ENCODE peak calls at places on chromosomes 4 and X, in six cellular contexts. W, E, I, U, V and R are unnamed samples.

GRCh38 chrX:29652484-29652883 is 562.9 kb upstream of the MAGEB2 start:
- DNase-seq in I (no peak), W (no peak), V (no peak), U (no peak), E (peak), R (peak)

GRCh38 chrX:114097866-114098265 is 486.0 kb upstream of the HTR2C start:
- DNase-seq in W (no peak), V (peak), U (no peak), E (no peak), I (no peak), R (no peak)

GRCh38 chrX:16610121-16610565 is 39.8 kb upstream of the S100G start:
- DNase-seq in U (no peak), V (no peak), W (no peak), I (no peak), E (peak), R (peak)

GRCh38 chr4:55819634-55820033 is at the start of gene EXOC1L:
- DNase-seq in V (no peak), I (peak), U (peak), W (peak), E (no peak), R (peak)

GRCh38 chr4:80229590-80229989 is 32.3 kb downstream of the PRDM8 start:
- DNase-seq in V (no peak), E (no peak), U (no peak), W (no peak), I (no peak), R (no peak)

GRCh38 chr4:159735281-159736207 is 632.7 kb downstream of the RAPGEF2 start:
- DNase-seq in E (no peak), W (peak), V (no peak), I (no peak), U (no peak), R (no peak)

GRCh38 chrX:24563291-24564010 is 83.7 kb downstream of the PCYT1B start:
- DNase-seq in E (no peak), I (no peak), V (no peak), W (no peak), U (no peak), R (no peak)

GRCh38 chr4:4574792-4575191 is 32.9 kb upstream of the STX18 start:
- DNase-seq in W (peak), V (no peak), I (peak), U (no peak), E (peak), R (peak)

GRCh38 chrX:41178201-41178600 is 93.0 kb downstream of the USP9X start:
- DNase-seq in I (no peak), E (no peak), V (no peak), U (no peak), W (no peak), R (no peak)

GRCh38 chr4:133148690-133149363 is at the start of gene PCDH10:
- DNase-seq in V (peak), W (peak), I (peak), E (peak), U (peak), R (peak)
- H3K9ac ChIP-seq in V (peak), W (no peak), I (peak), E (no peak), U (peak), R (peak)

GRCh38 chr4:119897260-119897659 is 169.4 kb downstream of the MAD2L1 start:
- DNase-seq in V (no peak), E (peak), U (no peak), I (no peak), W (no peak), R (no peak)
- H3K14ac ChIP-seq in V (no peak), E (no peak), U (no peak), I (no peak), W (no peak), R (no peak)

GRCh38 chrX:68880846-68881513 is 52.2 kb downstream of the EFNB1 start:
- DNase-seq in I (no peak), E (no peak), V (no peak), W (peak), U (peak), R (no peak)
- H3K9ac ChIP-seq in I (no peak), E (no peak), V (no peak), W (no peak), U (no peak), R (no peak)

GRCh38 chr4:5839751-5840674 is 52.9 kb downstream of the CRMP1 start:
- DNase-seq in I (no peak), E (no peak), U (no peak), W (no peak), V (no peak), R (no peak)
- H3K14ac ChIP-seq in I (no peak), E (no peak), U (no peak), W (no peak), V (no peak), R (no peak)